ENCODE peak calls at places on chromosomes 6 and 20, in seven cellular contexts. One of them, this sample, is unnamed.

GRCh38 chr20:8388146-8388545 is 256.1 kb downstream of the PLCB1 start:
- DNase-seq in left lobe of liver: no peak
- DNase-seq in H1: no peak
- DNase-seq in posterior cingulate gyrus: no peak
- DNase-seq in nucleus accumbens: no peak
- DNase-seq in GM12878: no peak
- DNase-seq in KBM-7: no peak
- DNase-seq in this sample: no peak

GRCh38 chr20:63830821-63831593 is at the start of gene ZBTB46:
- DNase-seq in nucleus accumbens: no peak
- DNase-seq in posterior cingulate gyrus: no peak
- DNase-seq in KBM-7: no peak
- DNase-seq in H1: no peak
- DNase-seq in left lobe of liver: peak
- DNase-seq in GM12878: no peak
- DNase-seq in this sample: no peak

GRCh38 chr6:692356-692851 is 535 bp downstream of the EXOC2 start:
- DNase-seq in posterior cingulate gyrus: peak
- DNase-seq in nucleus accumbens: peak
- DNase-seq in GM12878: peak
- DNase-seq in KBM-7: peak
- DNase-seq in H1: peak
- DNase-seq in left lobe of liver: peak
- DNase-seq in this sample: no peak

GRCh38 chr6:101534386-101534785 is 140.9 kb downstream of the GRIK2 start:
- DNase-seq in nucleus accumbens: no peak
- DNase-seq in H1: no peak
- DNase-seq in posterior cingulate gyrus: no peak
- DNase-seq in GM12878: no peak
- DNase-seq in KBM-7: no peak
- DNase-seq in left lobe of liver: no peak
- DNase-seq in this sample: no peak

GRCh38 chr6:148745926-148746325 is 904 bp upstream of the UST start:
- DNase-seq in KBM-7: no peak
- DNase-seq in nucleus accumbens: no peak
- DNase-seq in GM12878: no peak
- DNase-seq in left lobe of liver: no peak
- DNase-seq in posterior cingulate gyrus: no peak
- DNase-seq in H1: no peak
- DNase-seq in this sample: no peak

GRCh38 chr20:34516874-34517542 is 786 bp downstream of the DYNLRB1 start:
- DNase-seq in nucleus accumbens: peak
- DNase-seq in KBM-7: peak
- DNase-seq in left lobe of liver: no peak
- DNase-seq in posterior cingulate gyrus: peak
- DNase-seq in H1: no peak
- DNase-seq in GM12878: no peak
- DNase-seq in this sample: no peak

GRCh38 chr20:4649941-4650681 is 71.6 kb upstream of the PRND start:
- DNase-seq in nucleus accumbens: no peak
- DNase-seq in posterior cingulate gyrus: no peak
- DNase-seq in GM12878: no peak
- DNase-seq in KBM-7: no peak
- DNase-seq in left lobe of liver: no peak
- DNase-seq in H1: no peak
- DNase-seq in this sample: no peak

GRCh38 chr6:114523508-114523907 is 180.7 kb upstream of the HS3ST5 start:
- DNase-seq in posterior cingulate gyrus: no peak
- DNase-seq in nucleus accumbens: no peak
- DNase-seq in GM12878: no peak
- DNase-seq in H1: no peak
- DNase-seq in left lobe of liver: no peak
- DNase-seq in KBM-7: no peak
- DNase-seq in this sample: no peak

GRCh38 chr6:123659960-123660748 is 23.4 kb upstream of the TRDN start:
- DNase-seq in posterior cingulate gyrus: no peak
- DNase-seq in left lobe of liver: no peak
- DNase-seq in H1: no peak
- DNase-seq in KBM-7: no peak
- DNase-seq in nucleus accumbens: no peak
- DNase-seq in GM12878: no peak
- DNase-seq in this sample: no peak

GRCh38 chr20:57941572-57942381 is 232.0 kb upstream of the PMEPA1 start:
- DNase-seq in H1: no peak
- DNase-seq in nucleus accumbens: no peak
- DNase-seq in KBM-7: no peak
- DNase-seq in left lobe of liver: peak
- DNase-seq in posterior cingulate gyrus: peak
- DNase-seq in GM12878: no peak
- DNase-seq in this sample: no peak

GRCh38 chr20:12838261-12838866 is 170.4 kb upstream of the SPTLC3 start:
- DNase-seq in left lobe of liver: no peak
- DNase-seq in KBM-7: peak
- DNase-seq in GM12878: no peak
- DNase-seq in posterior cingulate gyrus: no peak
- DNase-seq in H1: peak
- DNase-seq in nucleus accumbens: no peak
- DNase-seq in this sample: no peak

GRCh38 chr20:1718604-1719384 is 61.2 kb upstream of the SIRPG start:
- DNase-seq in posterior cingulate gyrus: peak
- DNase-seq in GM12878: no peak
- DNase-seq in nucleus accumbens: no peak
- DNase-seq in H1: no peak
- DNase-seq in KBM-7: no peak
- DNase-seq in left lobe of liver: no peak
- DNase-seq in this sample: no peak

GRCh38 chr20:17568972-17569471 is 853 bp upstream of the DSTN start:
- DNase-seq in GM12878: no peak
- DNase-seq in left lobe of liver: peak
- DNase-seq in posterior cingulate gyrus: peak
- DNase-seq in H1: peak
- DNase-seq in KBM-7: peak
- DNase-seq in nucleus accumbens: peak
- DNase-seq in this sample: peak

GRCh38 chr6:128848169-128848935 is 34.6 kb upstream of the LAMA2 start:
- DNase-seq in H1: no peak
- DNase-seq in KBM-7: no peak
- DNase-seq in left lobe of liver: no peak
- DNase-seq in nucleus accumbens: no peak
- DNase-seq in GM12878: no peak
- DNase-seq in posterior cingulate gyrus: no peak
- DNase-seq in this sample: no peak

GRCh38 chr6:89297695-89298351 is 17.3 kb downstream of the GABRR2 start:
- DNase-seq in posterior cingulate gyrus: peak
- DNase-seq in H1: no peak
- DNase-seq in nucleus accumbens: peak
- DNase-seq in GM12878: peak
- DNase-seq in KBM-7: peak
- DNase-seq in left lobe of liver: peak
- DNase-seq in this sample: no peak

GRCh38 chr20:41330343-41330720 is 10.3 kb upstream of the LPIN3 start:
- DNase-seq in GM12878: no peak
- DNase-seq in KBM-7: no peak
- DNase-seq in nucleus accumbens: no peak
- DNase-seq in H1: no peak
- DNase-seq in posterior cingulate gyrus: no peak
- DNase-seq in left lobe of liver: no peak
- DNase-seq in this sample: no peak

GRCh38 chr6:137977814-137978213 is 110.8 kb downstream of the TNFAIP3 start:
- DNase-seq in GM12878: no peak
- DNase-seq in H1: no peak
- DNase-seq in nucleus accumbens: no peak
- DNase-seq in KBM-7: no peak
- DNase-seq in left lobe of liver: no peak
- DNase-seq in posterior cingulate gyrus: no peak
- DNase-seq in this sample: no peak

GRCh38 chr6:147586044-147586443 is 77.6 kb downstream of the SAMD5 start:
- DNase-seq in KBM-7: no peak
- DNase-seq in GM12878: no peak
- DNase-seq in posterior cingulate gyrus: no peak
- DNase-seq in H1: no peak
- DNase-seq in nucleus accumbens: no peak
- DNase-seq in left lobe of liver: peak
- DNase-seq in this sample: no peak

GRCh38 chr6:4327841-4328240 is 192.5 kb upstream of the ECI2 start:
- DNase-seq in posterior cingulate gyrus: no peak
- DNase-seq in KBM-7: no peak
- DNase-seq in H1: no peak
- DNase-seq in nucleus accumbens: no peak
- DNase-seq in GM12878: no peak
- DNase-seq in left lobe of liver: no peak
- DNase-seq in this sample: no peak

GRCh38 chr6:52152692-52153091 is 33.5 kb upstream of the IL17A start:
- DNase-seq in H1: no peak
- DNase-seq in posterior cingulate gyrus: no peak
- DNase-seq in nucleus accumbens: no peak
- DNase-seq in KBM-7: no peak
- DNase-seq in GM12878: no peak
- DNase-seq in left lobe of liver: no peak
- DNase-seq in this sample: no peak

GRCh38 chr20:61218886-61219480 is 33.1 kb upstream of the CDH4 start:
- DNase-seq in KBM-7: no peak
- DNase-seq in nucleus accumbens: no peak
- DNase-seq in left lobe of liver: no peak
- DNase-seq in posterior cingulate gyrus: no peak
- DNase-seq in H1: no peak
- DNase-seq in GM12878: no peak
- DNase-seq in this sample: no peak

GRCh38 chr6:73299171-73300073 is 36.4 kb upstream of the KHDC1 start:
- DNase-seq in posterior cingulate gyrus: peak
- DNase-seq in GM12878: no peak
- DNase-seq in nucleus accumbens: no peak
- DNase-seq in KBM-7: no peak
- DNase-seq in left lobe of liver: no peak
- DNase-seq in H1: peak
- DNase-seq in this sample: no peak

GRCh38 chr6:163863565-163863964 is 449.0 kb downstream of the QKI start:
- DNase-seq in H1: no peak
- DNase-seq in GM12878: no peak
- DNase-seq in nucleus accumbens: no peak
- DNase-seq in left lobe of liver: no peak
- DNase-seq in KBM-7: no peak
- DNase-seq in posterior cingulate gyrus: peak
- DNase-seq in this sample: no peak

GRCh38 chr6:23532227-23532626 is 593.8 kb upstream of the NRSN1 start:
- DNase-seq in KBM-7: no peak
- DNase-seq in posterior cingulate gyrus: no peak
- DNase-seq in H1: no peak
- DNase-seq in nucleus accumbens: no peak
- DNase-seq in left lobe of liver: no peak
- DNase-seq in GM12878: no peak
- DNase-seq in this sample: no peak

GRCh38 chr6:128483472-128484135 is 36.8 kb downstream of the PTPRK start:
- DNase-seq in nucleus accumbens: no peak
- DNase-seq in KBM-7: no peak
- DNase-seq in H1: no peak
- DNase-seq in left lobe of liver: no peak
- DNase-seq in GM12878: no peak
- DNase-seq in posterior cingulate gyrus: no peak
- DNase-seq in this sample: no peak

GRCh38 chr6:56863366-56863765 is 91.5 kb upstream of the BEND6 start:
- DNase-seq in left lobe of liver: no peak
- DNase-seq in GM12878: no peak
- DNase-seq in H1: no peak
- DNase-seq in KBM-7: no peak
- DNase-seq in nucleus accumbens: no peak
- DNase-seq in posterior cingulate gyrus: no peak
- DNase-seq in this sample: no peak

GRCh38 chr6:157023958-157024357 is 246.8 kb downstream of the ARID1B start:
- DNase-seq in left lobe of liver: no peak
- DNase-seq in posterior cingulate gyrus: no peak
- DNase-seq in GM12878: no peak
- DNase-seq in KBM-7: peak
- DNase-seq in nucleus accumbens: no peak
- DNase-seq in H1: no peak
- DNase-seq in this sample: no peak

GRCh38 chr20:59421089-59421488 is 120.7 kb downstream of the EDN3 start:
- DNase-seq in KBM-7: no peak
- DNase-seq in left lobe of liver: no peak
- DNase-seq in H1: no peak
- DNase-seq in GM12878: no peak
- DNase-seq in posterior cingulate gyrus: no peak
- DNase-seq in nucleus accumbens: no peak
- DNase-seq in this sample: no peak

GRCh38 chr6:81934936-81935335 is 182.5 kb upstream of the TENT5A start:
- DNase-seq in GM12878: no peak
- DNase-seq in KBM-7: no peak
- DNase-seq in posterior cingulate gyrus: no peak
- DNase-seq in nucleus accumbens: no peak
- DNase-seq in H1: no peak
- DNase-seq in left lobe of liver: no peak
- DNase-seq in this sample: no peak

GRCh38 chr6:44285552-44286284 is 15.5 kb downstream of the TMEM151B start:
- DNase-seq in KBM-7: no peak
- DNase-seq in posterior cingulate gyrus: no peak
- DNase-seq in nucleus accumbens: no peak
- DNase-seq in H1: peak
- DNase-seq in GM12878: no peak
- DNase-seq in left lobe of liver: no peak
- DNase-seq in this sample: no peak

GRCh38 chr6:46513533-46513932 is 22.3 kb upstream of the RCAN2 start:
- DNase-seq in H1: no peak
- DNase-seq in GM12878: no peak
- DNase-seq in KBM-7: no peak
- DNase-seq in nucleus accumbens: no peak
- DNase-seq in posterior cingulate gyrus: no peak
- DNase-seq in left lobe of liver: no peak
- DNase-seq in this sample: no peak

GRCh38 chr20:43666376-43667328 is at the start of gene MYBL2:
- DNase-seq in GM12878: no peak
- DNase-seq in posterior cingulate gyrus: peak
- DNase-seq in left lobe of liver: peak
- DNase-seq in KBM-7: peak
- DNase-seq in nucleus accumbens: peak
- DNase-seq in H1: peak
- DNase-seq in this sample: peak